ENCODE peak calls at places on chromosomes 2 and 18, in ten cellular contexts. U is EH; O is GM06990; W is tibial artery; R is GM18507; P is hepatic stellate cell; L is stimulated activated CD8-positive, alpha-beta memory T cell treated with anti-CD3 and anti-CD28 coated beads, Interleukin-15, amount 100 ng/mL, for 4 hours; K is kidney; Y is NAMALWA; X is spleen. F is an unnamed sample.

GRCh38 chr18:23341383-23341782 is 111.7 kb upstream of the RIOK3 start:
- DNase-seq in U (no peak), O (no peak), W (no peak), R (no peak), P (no peak), L (no peak), K (no peak), Y (no peak), X (no peak), F (no peak)

GRCh38 chr2:237556773-237557632 is 9.4 kb upstream of the PRLH start:
- DNase-seq in U (peak), O (peak), W (no peak), R (peak), P (no peak), L (no peak), K (peak), Y (no peak), X (no peak), F (no peak)

GRCh38 chr2:201219328-201220096 is 36.6 kb downstream of the CASP10 start:
- DNase-seq in U (no peak), O (no peak), W (no peak), R (no peak), P (no peak), L (no peak), K (no peak), Y (no peak), X (no peak), F (no peak)

GRCh38 chr2:176751314-176751713 is 461.3 kb upstream of the HNRNPA3 start:
- DNase-seq in U (no peak), O (no peak), W (no peak), R (no peak), P (no peak), L (no peak), K (no peak), Y (no peak), X (no peak), F (no peak)

GRCh38 chr2:106138904-106139574 is 55.1 kb downstream of the UXS1 start:
- DNase-seq in U (no peak), O (no peak), W (no peak), R (no peak), P (no peak), L (no peak), K (no peak), Y (no peak), X (no peak), F (no peak)

GRCh38 chr2:28413152-28413895 is 20.7 kb downstream of the FOSL2 start:
- DNase-seq in U (no peak), O (no peak), W (no peak), R (no peak), P (no peak), L (no peak), K (no peak), Y (no peak), X (peak), F (no peak)

GRCh38 chr18:26044807-26045206 is 45.6 kb downstream of the SS18 start:
- DNase-seq in U (no peak), O (no peak), W (no peak), R (no peak), P (no peak), L (no peak), K (no peak), Y (no peak), X (no peak), F (no peak)

GRCh38 chr18:5630057-5630765 is 86.4 kb upstream of the EPB41L3 start:
- DNase-seq in U (peak), O (peak), W (peak), R (no peak), P (peak), L (no peak), K (peak), Y (no peak), X (peak), F (no peak)

GRCh38 chr18:35827275-35827929 is 145.1 kb upstream of the RMP24 start:
- DNase-seq in U (no peak), O (no peak), W (no peak), R (no peak), P (no peak), L (no peak), K (no peak), Y (no peak), X (no peak), F (no peak)

GRCh38 chr18:74517236-74517630 is 17.1 kb upstream of the CNDP1 start:
- DNase-seq in U (no peak), O (no peak), W (no peak), R (no peak), P (no peak), L (no peak), K (no peak), Y (no peak), X (peak), F (no peak)

GRCh38 chr18:47730795-47731194 is 199.7 kb downstream of the SMAD2 start:
- DNase-seq in U (peak), O (no peak), W (no peak), R (no peak), P (peak), L (no peak), K (no peak), Y (no peak), X (peak), F (no peak)

GRCh38 chr2:224448236-224448635 is 46.3 kb upstream of the FAM124B start:
- DNase-seq in U (no peak), O (no peak), W (no peak), R (no peak), P (no peak), L (no peak), K (no peak), Y (no peak), X (no peak), F (no peak)

GRCh38 chr2:86520153-86520552 is 43.1 kb downstream of the CHMP3 start:
- DNase-seq in U (no peak), O (no peak), W (no peak), R (no peak), P (no peak), L (no peak), K (no peak), Y (no peak), X (no peak), F (no peak)

GRCh38 chr18:36493349-36494281 is 196.1 kb downstream of the FHOD3 start:
- DNase-seq in U (peak), O (no peak), W (peak), R (no peak), P (no peak), L (no peak), K (no peak), Y (no peak), X (no peak), F (no peak)

GRCh38 chr2:160418853-160419252 is 74.8 kb downstream of the RBMS1 start:
- DNase-seq in U (peak), O (no peak), W (no peak), R (no peak), P (no peak), L (no peak), K (no peak), Y (no peak), X (no peak), F (no peak)

GRCh38 chr2:22281033-22281432 is 1103.9 kb upstream of the KLHL29 start:
- DNase-seq in U (peak), O (no peak), W (no peak), R (no peak), P (no peak), L (no peak), K (no peak), Y (no peak), X (no peak), F (peak)

GRCh38 chr2:47452761-47453160 is 49.8 kb downstream of the MSH2 start:
- DNase-seq in U (no peak), O (no peak), W (no peak), R (no peak), P (no peak), L (no peak), K (no peak), Y (no peak), X (no peak), F (no peak)

GRCh38 chr2:72788756-72789155 is 37.1 kb downstream of the EXOC6B start:
- DNase-seq in U (peak), O (no peak), W (peak), R (no peak), P (peak), L (no peak), K (no peak), Y (no peak), X (no peak), F (no peak)

GRCh38 chr2:144208924-144209323 is 311.0 kb downstream of the ZEB2 start:
- DNase-seq in U (no peak), O (no peak), W (no peak), R (no peak), P (no peak), L (no peak), K (no peak), Y (no peak), X (no peak), F (no peak)

GRCh38 chr2:38277245-38278119 is 99.6 kb downstream of the ATL2 start:
- DNase-seq in U (peak), O (no peak), W (no peak), R (no peak), P (no peak), L (no peak), K (no peak), Y (no peak), X (no peak), F (no peak)

GRCh38 chr2:159155315-159155714 is 131.2 kb downstream of the WDSUB1 start:
- DNase-seq in U (no peak), O (no peak), W (no peak), R (no peak), P (no peak), L (no peak), K (peak), Y (no peak), X (no peak), F (no peak)

GRCh38 chr2:216348909-216349308 is 23.4 kb downstream of the MARCHF4 start:
- DNase-seq in U (peak), O (no peak), W (no peak), R (no peak), P (no peak), L (no peak), K (no peak), Y (no peak), X (no peak), F (no peak)

GRCh38 chr2:40244251-40245010 is 207.5 kb downstream of the SLC8A1 start:
- DNase-seq in U (peak), O (no peak), W (peak), R (no peak), P (peak), L (no peak), K (peak), Y (peak), X (no peak), F (peak)

GRCh38 chr2:10985260-10985659 is 73.5 kb downstream of the KCNF1 start:
- DNase-seq in U (no peak), O (no peak), W (no peak), R (no peak), P (no peak), L (no peak), K (no peak), Y (no peak), X (peak), F (no peak)

GRCh38 chr2:40653829-40654228 is 201.9 kb upstream of the SLC8A1 start:
- DNase-seq in U (peak), O (no peak), W (no peak), R (no peak), P (no peak), L (no peak), K (no peak), Y (no peak), X (no peak), F (no peak)

GRCh38 chr18:50203801-50204604 is 9.1 kb upstream of the MYO5B start:
- DNase-seq in U (peak), O (no peak), W (no peak), R (no peak), P (peak), L (no peak), K (no peak), Y (no peak), X (no peak), F (peak)